ENCODE peak calls at places on chromosomes 11 and 22, in six cellular contexts. S, I, U, Y, H and G are unnamed samples.

GRCh38 chr22:42188808-42189447 is 58.3 kb upstream of the CYP2D6 start:
- DNase-seq in S (no peak), I (no peak), U (no peak), Y (peak; percentile 36), H (no peak), G (no peak)

GRCh38 chr11:131392528-131393255 is 22.3 kb downstream of the NTM start:
- DNase-seq in S (no peak), I (no peak), U (peak; percentile 23), Y (no peak), H (no peak), G (no peak)

GRCh38 chr22:46894081-46894671 is 131.7 kb downstream of the TBC1D22A start:
- DNase-seq in S (no peak), I (no peak), U (peak; percentile 30), Y (no peak), H (no peak), G (peak; percentile 67)

GRCh38 chr22:27918351-27919221 is 470 bp downstream of the PITPNB start:
- DNase-seq in S (peak; percentile 35), I (peak; percentile 68), U (peak; percentile 81), Y (peak; percentile 27), H (peak; percentile 68), G (peak; percentile 68)

GRCh38 chr11:117907276-117908110 is 21.7 kb downstream of the TMPRSS13 start:
- DNase-seq in S (peak; percentile 99), I (peak; percentile 69), U (peak; percentile 77), Y (peak; percentile 65), H (peak; percentile 59), G (peak; percentile 90)

GRCh38 chr11:1161410-1162152 is 3.8 kb downstream of the MUC5AC start:
- DNase-seq in S (no peak), I (no peak), U (no peak), Y (no peak), H (no peak), G (peak; percentile 9)

GRCh38 chr11:98090861-98091575 is 929.7 kb upstream of the CNTN5 start:
- DNase-seq in S (no peak), I (no peak), U (no peak), Y (no peak), H (no peak), G (no peak)

GRCh38 chr11:36454991-36455611 is 55.0 kb downstream of the TRAF6 start:
- DNase-seq in S (no peak), I (no peak), U (no peak), Y (no peak), H (no peak), G (no peak)

GRCh38 chr11:867856-868358 is 25.3 kb downstream of the TSPAN4 start:
- DNase-seq in S (no peak), I (no peak), U (no peak), Y (no peak), H (no peak), G (no peak)

GRCh38 chr22:50341977-50342650 is 1.0 kb upstream of the PPP6R2 start:
- DNase-seq in S (peak; percentile 78), I (peak; percentile 83), U (peak; percentile 91), Y (peak; percentile 35), H (peak; percentile 91), G (peak; percentile 86)

GRCh38 chr11:67285541-67286498 is 3.3 kb upstream of the ANKRD13D start:
- DNase-seq in S (no peak), I (no peak), U (no peak), Y (no peak), H (no peak), G (no peak)

GRCh38 chr22:22711532-22711913 is 67.1 kb downstream of the GGTLC2 start:
- DNase-seq in S (no peak), I (no peak), U (no peak), Y (no peak), H (no peak), G (no peak)